ENCODE peak calls at places on chromosome 9, in six cellular contexts. E is astrocyte; Q is heart left ventricle; H is uterus; O is Panc1; B is CD8-positive, alpha-beta T cell. V is an unnamed sample. For H3K4me1 and H3K9me3, the result is how much of the 10 kb centered on the place peaks cover.

GRCh38 chr9:113589890-113590289 is 126.4 kb downstream of the RGS3 start:
- DNase-seq in E (no peak), Q (no peak), H (no peak), O (no peak), B (no peak), V (no peak)

GRCh38 chr9:70614786-70615565 is 200.5 kb upstream of the KLF9 start:
- DNase-seq in E (no peak), Q (no peak), H (no peak), O (no peak), B (no peak), V (no peak)

GRCh38 chr9:76761448-76761847 is 2.8 kb upstream of the PCA3 start:
- DNase-seq in E (no peak), Q (no peak), H (no peak), O (no peak), B (no peak), V (no peak)

GRCh38 chr9:76403352-76403751 is 9.1 kb upstream of the RFK start:
- DNase-seq in E (peak), Q (no peak), H (no peak), O (no peak), B (peak), V (no peak)

GRCh38 chr9:131734165-131734610 is 5.7 kb downstream of the RAPGEF1 start:
- DNase-seq in E (no peak), Q (peak), H (no peak), O (no peak), B (peak), V (no peak)

GRCh38 chr9:76298497-76299144 is 95.6 kb downstream of the RFK start:
- DNase-seq in E (peak), Q (no peak), H (no peak), O (no peak), B (no peak), V (no peak)

GRCh38 chr9:68793605-68794343 is 88.7 kb downstream of the PIP5K1B start:
- DNase-seq in E (no peak), Q (no peak), H (no peak), O (no peak), B (no peak), V (no peak)

GRCh38 chr9:105444130-105444529 is 3.7 kb upstream of the FSD1L start:
- DNase-seq in E (peak), Q (no peak), H (no peak), O (no peak), B (no peak), V (no peak)

GRCh38 chr9:114282926-114283325 is 40.0 kb upstream of the ORM1 start:
- DNase-seq in E (peak), Q (no peak), H (peak), O (no peak), B (no peak), V (no peak)

GRCh38 chr9:100595391-100596199 is 17.7 kb downstream of the CAVIN4 start:
- DNase-seq in E (no peak), Q (no peak), H (no peak), O (no peak), B (no peak), V (no peak)

GRCh38 chr9:132708239-132708638 is 38.0 kb downstream of the GTF3C4 start:
- DNase-seq in E (no peak), Q (no peak), H (no peak), O (no peak), B (no peak), V (no peak)

GRCh38 chr9:105890046-105890822 is 195.9 kb downstream of the TMEM38B start:
- DNase-seq in E (peak), Q (no peak), H (no peak), O (no peak), B (no peak), V (no peak)

GRCh38 chr9:133257398-133258053 is 17.5 kb downstream of the ABO start:
- DNase-seq in E (no peak), Q (peak), H (no peak), O (no peak), B (no peak), V (no peak)

GRCh38 chr9:79028101-79028500 is 543.7 kb upstream of the TLE4 start:
- DNase-seq in E (peak), Q (no peak), H (no peak), O (no peak), B (no peak), V (no peak)

GRCh38 chr9:124716795-124717194 is 54.3 kb downstream of the NR6A1 start:
- DNase-seq in E (peak), Q (no peak), H (no peak), O (no peak), B (no peak), V (no peak)

GRCh38 chr9:123689701-123690428 is 240.1 kb downstream of the DENND1A start:
- DNase-seq in E (no peak), Q (no peak), H (no peak), O (no peak), B (no peak), V (no peak)

GRCh38 chr9:123687246-123687721 is 242.6 kb downstream of the DENND1A start:
- DNase-seq in E (no peak), Q (no peak), H (no peak), O (no peak), B (no peak), V (no peak)

GRCh38 chr9:123696476-123696875 is 233.4 kb downstream of the DENND1A start:
- DNase-seq in E (no peak), Q (no peak), H (no peak), O (no peak), B (no peak), V (no peak)

GRCh38 chr9:123695391-123695790 is 234.5 kb downstream of the DENND1A start:
- DNase-seq in E (no peak), Q (no peak), H (no peak), O (no peak), B (no peak), V (no peak)

DNA sequence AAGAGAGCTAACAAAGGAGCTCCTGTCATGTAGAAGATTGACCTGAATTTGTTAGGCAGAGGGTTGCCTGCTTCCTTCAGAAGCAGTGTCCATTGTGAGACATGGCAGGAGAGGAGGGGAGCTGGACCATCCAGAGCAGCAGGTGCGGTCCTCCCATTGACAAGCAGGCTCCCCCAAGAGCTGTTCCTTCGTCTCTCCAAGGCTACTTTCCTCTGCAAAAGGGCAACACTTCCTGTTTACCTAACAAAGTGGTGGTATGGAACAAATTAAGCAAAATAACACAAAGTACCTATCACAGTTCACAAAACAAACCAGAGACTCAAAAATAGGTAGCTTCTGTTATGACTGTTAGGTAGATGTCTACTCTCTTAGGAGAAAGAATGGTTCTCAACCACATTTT is 238.0 kb downstream of the DENND1A start:
- DNase-seq in E (no peak), Q (no peak), H (no peak), O (no peak), B (no peak), V (no peak)
- TF ChIP-seq CTCF in E (no peak), Q (no peak), H (no peak), O (no peak), B (no peak), V (no peak)

GRCh38 chr9:37918665-37919165 is 14.8 kb upstream of the SLC25A51 start:
- DNase-seq in E (no peak), Q (no peak), H (no peak), O (no peak), B (no peak), V (no peak)
- H3K4me1 ChIP-seq in E (under half), Q (half or more), H (under half), O (under half), B (under half), V (under half)

GRCh38 chr9:15374825-15375224 is 47.9 kb upstream of the SNAPC3 start:
- DNase-seq in E (no peak), Q (no peak), H (no peak), O (no peak), B (no peak), V (no peak)

GRCh38 chr9:15374310-15374709 is 48.4 kb upstream of the SNAPC3 start:
- DNase-seq in E (no peak), Q (no peak), H (no peak), O (no peak), B (no peak), V (no peak)

GRCh38 chr9:15372385-15373200 is 50.1 kb upstream of the SNAPC3 start:
- DNase-seq in E (no peak), Q (no peak), H (no peak), O (no peak), B (no peak), V (no peak)

GRCh38 chr9:15373201-15373530 is 49.5 kb upstream of the SNAPC3 start:
- DNase-seq in E (peak), Q (no peak), H (no peak), O (no peak), B (no peak), V (no peak)

DNA sequence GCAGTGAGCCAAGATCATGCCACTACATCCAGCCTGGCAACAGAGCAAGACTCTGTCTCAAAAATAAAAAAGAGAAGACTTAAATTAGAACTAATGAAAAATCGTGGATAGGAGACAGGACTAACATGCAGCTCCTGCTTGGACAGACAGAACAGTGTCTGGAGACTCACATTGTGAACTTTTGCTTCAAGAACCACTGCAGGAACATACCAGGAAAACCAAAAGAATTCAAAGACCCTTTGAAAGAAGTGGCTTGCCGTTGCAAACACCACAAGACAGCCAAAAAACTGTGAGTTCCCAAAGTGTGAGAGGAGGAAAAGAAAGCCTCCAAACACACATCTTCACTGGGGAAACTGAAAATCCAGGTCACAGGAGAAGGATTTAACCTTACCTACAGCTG is 48.8 kb upstream of the SNAPC3 start:
- DNase-seq in E (peak), Q (no peak), H (no peak), O (no peak), B (no peak), V (no peak)
- H3K9me3 ChIP-seq in E (under half), Q (under half), H (under half), O (under half), B (under half), V (under half)

GRCh38 chr9:134641173-134641985 is at the start of gene COL5A1:
- DNase-seq in E (peak), Q (peak), H (peak), O (no peak), B (peak), V (peak)

GRCh38 chr9:134640491-134641172 is 971 bp upstream of the COL5A1 start:
- DNase-seq in E (no peak), Q (no peak), H (no peak), O (no peak), B (no peak), V (no peak)

GRCh38 chr9:134641989-134642384 is 384 bp downstream of the COL5A1 start:
- DNase-seq in E (no peak), Q (no peak), H (no peak), O (no peak), B (no peak), V (no peak)

GRCh38 chr9:134643306-134643705 is 1.7 kb downstream of the COL5A1 start:
- DNase-seq in E (no peak), Q (no peak), H (peak), O (no peak), B (no peak), V (no peak)

GRCh38 chr9:134642385-134643181 is 980 bp downstream of the COL5A1 start:
- DNase-seq in E (peak), Q (peak), H (peak), O (no peak), B (no peak), V (peak)
- TF ChIP-seq CTCF in E (no peak), Q (no peak), H (peak), O (no peak), B (no peak), V (peak)

DNA sequence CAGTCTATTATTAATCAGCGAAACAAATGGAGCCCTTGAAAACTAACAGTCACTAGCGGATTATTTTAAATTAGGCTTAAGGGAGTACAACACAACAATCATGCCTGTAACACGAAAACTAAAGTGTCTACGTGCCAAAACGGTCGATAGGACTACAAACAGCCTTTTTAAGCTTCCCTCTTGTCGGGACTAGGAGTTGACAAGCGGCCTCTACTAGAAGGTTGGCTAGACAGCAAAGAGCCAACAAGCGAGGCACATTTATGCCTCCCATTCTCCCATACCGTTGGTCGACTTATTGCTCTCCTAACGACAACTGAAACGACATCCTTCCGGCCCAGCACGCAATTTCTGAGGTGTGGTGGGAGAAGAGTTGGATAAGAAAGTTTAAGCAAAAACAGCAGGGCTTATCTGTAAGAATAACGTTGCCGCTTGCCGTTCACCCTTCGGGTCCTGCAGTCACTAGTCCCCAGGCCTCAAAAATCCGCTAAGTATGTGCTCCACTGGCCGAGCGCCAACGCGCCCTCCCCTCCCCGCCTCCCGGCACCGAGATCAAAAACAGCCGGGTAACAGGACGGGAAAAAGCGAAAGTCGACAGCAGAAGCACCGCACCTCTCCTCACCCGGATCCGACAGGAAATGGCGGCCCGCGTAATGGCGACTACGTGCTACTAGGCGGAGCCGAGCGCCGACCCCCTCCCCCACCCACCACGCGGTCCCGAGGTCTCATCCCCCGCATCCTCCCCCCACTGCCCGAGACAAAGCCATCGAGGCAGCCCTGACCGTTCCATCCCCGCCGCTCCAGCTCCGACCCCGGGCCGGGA is 813 bp downstream of the HNRNPK start:
- DNase-seq in E (peak), Q (peak), H (peak), O (no peak), B (peak), V (peak)
- H3K4me1 ChIP-seq in E (under half), Q (under half), H (under half), O (under half), B (under half), V (under half)

GRCh38 chr9:135394131-135394530 is 85.5 kb upstream of the PPP1R26 start:
- DNase-seq in E (no peak), Q (no peak), H (no peak), O (no peak), B (no peak), V (no peak)
- H3K9me3 ChIP-seq in E (under half), Q (under half), H (under half), O (under half), B (under half), V (under half)

GRCh38 chr9:89579741-89580395 is 24.9 kb upstream of the GADD45G start:
- DNase-seq in E (no peak), Q (no peak), H (no peak), O (no peak), B (peak), V (peak)

GRCh38 chr9:89576404-89576824 is 28.4 kb upstream of the GADD45G start:
- DNase-seq in E (no peak), Q (no peak), H (no peak), O (no peak), B (no peak), V (peak)

GRCh38 chr9:89574309-89574708 is 30.5 kb upstream of the GADD45G start:
- DNase-seq in E (no peak), Q (no peak), H (no peak), O (no peak), B (no peak), V (peak)

GRCh38 chr9:89577363-89577762 is 27.4 kb upstream of the GADD45G start:
- DNase-seq in E (no peak), Q (no peak), H (no peak), O (no peak), B (no peak), V (no peak)
- TF ChIP-seq CTCF in E (no peak), Q (no peak), H (no peak), O (no peak), B (no peak), V (no peak)

GRCh38 chr9:8651126-8651525 is 851.5 kb upstream of the DMAC1 start:
- DNase-seq in E (no peak), Q (no peak), H (no peak), O (no peak), B (no peak), V (no peak)
- H3K4me1 ChIP-seq in E (under half), Q (under half), H (under half), O (under half), B (under half), V (under half)